ENCODE peak calls at places on chromosomes 4 and X, in six cellular contexts. One of them, this sample, is unnamed.

GRCh38 chrX:74550295-74550802 is 64.1 kb downstream of the RLIM start:
- DNase-seq in activated naive CD4-positive, alpha-beta T cell treated with Interleukin-2 at 50 U/mL for 16 hours: peak; percentile 82
- DNase-seq in H7: peak; percentile 69
- DNase-seq in NCI-H1092 treated with DMSO at 0.1 percent for 48 hours: peak; percentile 81
- DNase-seq in NT2/D1: peak; percentile 72
- DNase-seq in activated T-helper 9 cell treated with anti-CD3 and anti-CD28 coated beads, Interleukin-2, amount 50 U/mL, for 16 hours: peak; percentile 83
- DNase-seq in this sample: peak; percentile 80

GRCh38 chr4:8201341-8201781 is 2.3 kb downstream of the SH3TC1 start:
- DNase-seq in NCI-H1092 treated with DMSO at 0.1 percent for 48 hours: no peak
- DNase-seq in activated T-helper 9 cell treated with anti-CD3 and anti-CD28 coated beads, Interleukin-2, amount 50 U/mL, for 16 hours: peak; percentile 22
- DNase-seq in H7: peak; percentile 70
- DNase-seq in activated naive CD4-positive, alpha-beta T cell treated with Interleukin-2 at 50 U/mL for 16 hours: peak; percentile 59
- DNase-seq in NT2/D1: no peak
- DNase-seq in this sample: no peak

GRCh38 chrX:3807906-3808305 is 94.5 kb upstream of the PRKX start:
- DNase-seq in NT2/D1: no peak
- DNase-seq in H7: peak; percentile 22
- DNase-seq in NCI-H1092 treated with DMSO at 0.1 percent for 48 hours: no peak
- DNase-seq in activated naive CD4-positive, alpha-beta T cell treated with Interleukin-2 at 50 U/mL for 16 hours: no peak
- DNase-seq in activated T-helper 9 cell treated with anti-CD3 and anti-CD28 coated beads, Interleukin-2, amount 50 U/mL, for 16 hours: no peak
- DNase-seq in this sample: no peak

GRCh38 chrX:127300511-127300910 is 481.0 kb downstream of the PRR32 start:
- DNase-seq in NT2/D1: no peak
- DNase-seq in H7: no peak
- DNase-seq in activated naive CD4-positive, alpha-beta T cell treated with Interleukin-2 at 50 U/mL for 16 hours: no peak
- DNase-seq in NCI-H1092 treated with DMSO at 0.1 percent for 48 hours: no peak
- DNase-seq in activated T-helper 9 cell treated with anti-CD3 and anti-CD28 coated beads, Interleukin-2, amount 50 U/mL, for 16 hours: no peak
- DNase-seq in this sample: no peak

GRCh38 chr4:138892483-138893386 is 122.8 kb upstream of the NOCT start:
- DNase-seq in activated naive CD4-positive, alpha-beta T cell treated with Interleukin-2 at 50 U/mL for 16 hours: no peak
- DNase-seq in NT2/D1: no peak
- DNase-seq in H7: no peak
- DNase-seq in NCI-H1092 treated with DMSO at 0.1 percent for 48 hours: no peak
- DNase-seq in activated T-helper 9 cell treated with anti-CD3 and anti-CD28 coated beads, Interleukin-2, amount 50 U/mL, for 16 hours: no peak
- DNase-seq in this sample: no peak

GRCh38 chrX:129478516-129478915 is 44.8 kb downstream of the SMARCA1 start:
- DNase-seq in activated naive CD4-positive, alpha-beta T cell treated with Interleukin-2 at 50 U/mL for 16 hours: no peak
- DNase-seq in NT2/D1: no peak
- DNase-seq in NCI-H1092 treated with DMSO at 0.1 percent for 48 hours: no peak
- DNase-seq in H7: no peak
- DNase-seq in activated T-helper 9 cell treated with anti-CD3 and anti-CD28 coated beads, Interleukin-2, amount 50 U/mL, for 16 hours: no peak
- DNase-seq in this sample: no peak

GRCh38 chr4:151409470-151410313 is 716 bp downstream of the FHIP1A start:
- DNase-seq in activated T-helper 9 cell treated with anti-CD3 and anti-CD28 coated beads, Interleukin-2, amount 50 U/mL, for 16 hours: no peak
- DNase-seq in activated naive CD4-positive, alpha-beta T cell treated with Interleukin-2 at 50 U/mL for 16 hours: peak; percentile 9
- DNase-seq in H7: peak; percentile 76
- DNase-seq in NCI-H1092 treated with DMSO at 0.1 percent for 48 hours: no peak
- DNase-seq in NT2/D1: peak; percentile 35
- DNase-seq in this sample: no peak

GRCh38 chrX:119826399-119826959 is 26.3 kb downstream of the UPF3B start:
- DNase-seq in H7: no peak
- DNase-seq in activated naive CD4-positive, alpha-beta T cell treated with Interleukin-2 at 50 U/mL for 16 hours: no peak
- DNase-seq in activated T-helper 9 cell treated with anti-CD3 and anti-CD28 coated beads, Interleukin-2, amount 50 U/mL, for 16 hours: no peak
- DNase-seq in NT2/D1: no peak
- DNase-seq in NCI-H1092 treated with DMSO at 0.1 percent for 48 hours: no peak
- DNase-seq in this sample: peak; percentile 9

GRCh38 chrX:109489174-109489573 is 7.3 kb upstream of the GUCY2F start:
- DNase-seq in NT2/D1: no peak
- DNase-seq in H7: no peak
- DNase-seq in activated naive CD4-positive, alpha-beta T cell treated with Interleukin-2 at 50 U/mL for 16 hours: no peak
- DNase-seq in activated T-helper 9 cell treated with anti-CD3 and anti-CD28 coated beads, Interleukin-2, amount 50 U/mL, for 16 hours: no peak
- DNase-seq in NCI-H1092 treated with DMSO at 0.1 percent for 48 hours: no peak
- DNase-seq in this sample: no peak

GRCh38 chr4:125140966-125141495 is 173.7 kb upstream of the FAT4 start:
- DNase-seq in NCI-H1092 treated with DMSO at 0.1 percent for 48 hours: no peak
- DNase-seq in activated T-helper 9 cell treated with anti-CD3 and anti-CD28 coated beads, Interleukin-2, amount 50 U/mL, for 16 hours: no peak
- DNase-seq in H7: no peak
- DNase-seq in NT2/D1: no peak
- DNase-seq in activated naive CD4-positive, alpha-beta T cell treated with Interleukin-2 at 50 U/mL for 16 hours: no peak
- DNase-seq in this sample: no peak